ENCODE peak calls at places on chromosome 6, in seven cellular contexts. I is HS-27A, N is NAMALWA, K is fibroblast of the conjunctiva, B is head of caudate nucleus, V is psoas muscle, Q is NCI-H2171. D is an unnamed sample.
A peak's percentile ranks its signal among the peaks of the same experiment; 100 is the strongest.

GRCh38 chr6:169863149-169863525 is 111.7 kb downstream of the ERMARD start:
- DNase-seq in N (no peak), B (peak; percentile 18), K (no peak), I (no peak), Q (peak; percentile 3), V (no peak), D (no peak)

GRCh38 chr6:100346828-100347227 is 117.9 kb downstream of the SIM1 start:
- DNase-seq in I (no peak), N (no peak), V (no peak), K (peak; percentile 49), Q (no peak), B (no peak), D (no peak)

GRCh38 chr6:1464796-1465348 is 75.5 kb downstream of the FOXF2 start:
- DNase-seq in K (no peak), N (no peak), V (no peak), Q (peak; percentile 13), B (no peak), I (no peak), D (no peak)

GRCh38 chr6:109695468-109695867 is 4.4 kb downstream of the FIG4 start:
- DNase-seq in Q (no peak), I (no peak), N (peak; percentile 53), K (no peak), B (no peak), V (no peak), D (no peak)

GRCh38 chr6:20718705-20719653 is 184.7 kb downstream of the CDKAL1 start:
- DNase-seq in Q (no peak), V (no peak), N (no peak), I (no peak), K (no peak), B (no peak), D (no peak)

GRCh38 chr6:116036075-116036773 is 24.5 kb downstream of the FRK start:
- DNase-seq in V (no peak), Q (no peak), I (no peak), B (no peak), K (no peak), N (no peak), D (no peak)

GRCh38 chr6:29674008-29674407 is 6.9 kb downstream of the ZFP57 start:
- DNase-seq in K (no peak), B (no peak), I (no peak), Q (no peak), N (no peak), V (no peak), D (no peak)

GRCh38 chr6:119887671-119888070 is 538.1 kb upstream of the MAN1A1 start:
- DNase-seq in B (no peak), Q (peak; percentile 81), V (no peak), K (no peak), N (no peak), I (no peak), D (no peak)

GRCh38 chr6:31749301-31750036 is 9.7 kb downstream of the MSH5 start:
- DNase-seq in I (no peak), B (no peak), N (no peak), K (no peak), Q (no peak), V (no peak), D (no peak)

GRCh38 chr6:118705799-118706481 is 54.5 kb upstream of the CEP85L start:
- DNase-seq in I (peak; percentile 73), B (no peak), K (no peak), V (no peak), Q (no peak), N (peak; percentile 27), D (no peak)

GRCh38 chr6:92577077-92577719 is 842.2 kb downstream of the EPHA7 start:
- DNase-seq in K (peak; percentile 2), V (no peak), I (no peak), B (no peak), N (no peak), Q (no peak), D (no peak)

GRCh38 chr6:2695464-2696095 is 55.1 kb downstream of the MYLK4 start:
- DNase-seq in I (no peak), K (peak; percentile 22), V (no peak), Q (no peak), N (peak; percentile 33), B (no peak), D (peak; percentile 22)

GRCh38 chr6:22067127-22067526 is 229.7 kb downstream of the PRL start:
- DNase-seq in V (no peak), B (no peak), Q (no peak), I (no peak), K (no peak), N (no peak), D (no peak)

GRCh38 chr6:118580585-118581419 is 32.7 kb downstream of the PLN start:
- DNase-seq in V (peak; percentile 64), B (no peak), K (peak; percentile 65), I (peak; percentile 31), Q (peak; percentile 64), N (peak; percentile 82), D (peak; percentile 17)

GRCh38 chr6:80174931-80175572 is 68.6 kb downstream of the BCKDHB start:
- DNase-seq in I (peak; percentile 45), K (no peak), V (no peak), Q (no peak), B (no peak), N (no peak), D (no peak)

GRCh38 chr6:11706186-11706585 is 72.4 kb downstream of the ADTRP start:
- DNase-seq in V (no peak), Q (no peak), K (no peak), B (no peak), I (no peak), N (no peak), D (no peak)